ENCODE peak calls at places on chromosomes 5 and 9, in nine cellular contexts. I is hepatocyte; M is keratinocyte; Q is WERI-Rb-1; E is CD8-positive, alpha-beta T cell; G is IMR-90; Y is CD4-positive, alpha-beta T cell; R is left ventricle myocardium inferior; Z is mammary epithelial cell. S is an unnamed sample.
A peak's percentile ranks its signal among the peaks of the same experiment; 100 is the strongest.

GRCh38 chr5:67053229-67053628 is 143.4 kb downstream of the CD180 start:
- DNase-seq in I (no peak), M (no peak), Q (no peak), E (no peak), G (no peak), Y (no peak), R (no peak), Z (no peak), S (no peak)

GRCh38 chr5:390571-391491 is 52.1 kb upstream of the EXOC3 start:
- DNase-seq in I (peak; percentile 3), M (no peak), Q (no peak), E (no peak), G (no peak), Y (no peak), R (no peak), Z (no peak), S (no peak)

GRCh38 chr5:37847978-37848425 is 8.2 kb upstream of the GDNF start:
- DNase-seq in I (peak; percentile 14), M (peak; percentile 52), Q (peak; percentile 52), E (no peak), G (peak; percentile 77), Y (no peak), R (no peak), Z (peak; percentile 94), S (peak; percentile 39)

GRCh38 chr9:36728651-36729520 is 156.2 kb downstream of the MELK start:
- DNase-seq in I (peak; percentile 89), M (peak; percentile 30), Q (peak; percentile 88), E (peak; percentile 35), G (peak; percentile 78), Y (peak; percentile 49), R (peak; percentile 24), Z (peak; percentile 68), S (peak; percentile 87)

GRCh38 chr5:169219351-169219750 is 81.6 kb downstream of the SLIT3 start:
- DNase-seq in I (no peak), M (no peak), Q (no peak), E (no peak), G (no peak), Y (no peak), R (no peak), Z (no peak), S (no peak)

GRCh38 chr9:134595014-134595413 is 46.6 kb upstream of the COL5A1 start:
- DNase-seq in I (no peak), M (no peak), Q (no peak), E (no peak), G (no peak), Y (no peak), R (no peak), Z (no peak), S (no peak)

GRCh38 chr9:87535817-87536539 is 38.3 kb downstream of the DAPK1 start:
- DNase-seq in I (no peak), M (no peak), Q (no peak), E (no peak), G (no peak), Y (no peak), R (no peak), Z (no peak), S (peak; percentile 53)

GRCh38 chr5:176436641-176437040 is 11.5 kb upstream of the FAF2 start:
- DNase-seq in I (no peak), M (no peak), Q (no peak), E (no peak), G (peak; percentile 88), Y (no peak), R (no peak), Z (peak; percentile 72), S (peak; percentile 19)

GRCh38 chr5:74762599-74762998 is 4.3 kb downstream of the GFM2 start:
- DNase-seq in I (peak; percentile 20), M (peak; percentile 94), Q (no peak), E (no peak), G (peak; percentile 83), Y (no peak), R (no peak), Z (peak; percentile 97), S (peak; percentile 40)

GRCh38 chr9:74133921-74134320 is 363.2 kb upstream of the RORB start:
- DNase-seq in I (no peak), M (no peak), Q (no peak), E (no peak), G (no peak), Y (no peak), R (no peak), Z (no peak), S (no peak)

GRCh38 chr9:74138182-74138581 is 359.0 kb upstream of the RORB start:
- DNase-seq in I (no peak), M (no peak), Q (no peak), E (no peak), G (no peak), Y (no peak), R (no peak), Z (no peak), S (no peak)

GRCh38 chr9:74132986-74133385 is 364.1 kb upstream of the RORB start:
- DNase-seq in I (no peak), M (no peak), Q (no peak), E (no peak), G (no peak), Y (no peak), R (no peak), Z (no peak), S (no peak)
- TF ChIP-seq CTCF in I (no peak), M (no peak), Q (no peak), E (no peak), G (no peak), Y (no peak), R (no peak), Z (no peak), S (no peak)

DNA sequence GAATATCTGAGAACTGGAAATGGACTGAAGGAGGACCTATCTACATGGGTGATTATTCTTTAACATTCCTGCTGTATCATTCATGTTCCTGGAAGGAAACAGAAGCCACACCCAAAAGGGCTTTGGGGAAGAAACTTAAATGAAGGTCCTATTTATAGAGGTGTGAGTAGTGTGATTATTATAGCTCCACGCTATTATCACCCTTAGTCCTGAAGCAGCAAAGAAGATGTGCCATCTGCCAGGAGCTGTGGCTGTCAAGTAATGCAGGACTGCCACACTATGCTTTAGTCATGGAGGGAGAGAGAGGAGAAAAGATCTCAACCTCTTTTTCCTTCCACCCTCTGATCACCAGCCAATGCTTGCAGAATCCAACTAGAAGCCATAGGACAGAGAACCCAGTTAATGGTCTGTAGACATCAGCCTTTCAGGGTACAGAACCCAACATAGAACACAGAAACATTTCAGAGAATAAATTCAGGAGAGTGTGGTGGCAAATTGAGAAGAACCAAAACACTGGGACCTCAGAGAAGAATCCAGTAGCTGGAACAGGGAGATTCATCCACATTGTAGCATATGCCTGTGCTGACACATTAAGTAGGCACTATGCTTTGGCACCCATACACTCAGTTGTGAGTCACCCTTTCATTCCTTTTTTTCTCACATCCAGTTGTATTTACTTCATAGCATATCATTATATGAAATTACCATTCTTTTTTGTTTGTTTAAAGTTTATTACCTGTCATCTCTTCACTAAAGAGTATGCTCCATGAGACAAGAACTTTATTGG is 21.0 kb upstream of the RNF180 start:
- DNase-seq in I (no peak), M (peak; percentile 33), Q (no peak), E (no peak), G (no peak), Y (no peak), R (no peak), Z (peak; percentile 66), S (no peak)
- H3K27ac ChIP-seq in I (no peak overlapping the region), M (peak overlapping the region; percentile 53), Q (no peak overlapping the region), E (no peak overlapping the region), G (no peak overlapping the region), Y (no peak overlapping the region), R (no peak overlapping the region), Z (peak overlapping the region; percentile 14), S (no peak overlapping the region)

GRCh38 chr5:174722500-174722899 is 1.9 kb upstream of the MSX2 start:
- DNase-seq in I (no peak), M (no peak), Q (no peak), E (no peak), G (no peak), Y (no peak), R (no peak), Z (no peak), S (no peak)

GRCh38 chr5:174721522-174722432 is 2.6 kb upstream of the MSX2 start:
- DNase-seq in I (no peak), M (no peak), Q (no peak), E (no peak), G (no peak), Y (no peak), R (no peak), Z (no peak), S (no peak)

GRCh38 chr5:174719211-174719610 is 5.2 kb upstream of the MSX2 start:
- DNase-seq in I (no peak), M (no peak), Q (no peak), E (no peak), G (no peak), Y (no peak), R (no peak), Z (no peak), S (no peak)

GRCh38 chr5:174720066-174720611 is 4.2 kb upstream of the MSX2 start:
- DNase-seq in I (no peak), M (no peak), Q (no peak), E (no peak), G (no peak), Y (no peak), R (no peak), Z (no peak), S (no peak)

DNA sequence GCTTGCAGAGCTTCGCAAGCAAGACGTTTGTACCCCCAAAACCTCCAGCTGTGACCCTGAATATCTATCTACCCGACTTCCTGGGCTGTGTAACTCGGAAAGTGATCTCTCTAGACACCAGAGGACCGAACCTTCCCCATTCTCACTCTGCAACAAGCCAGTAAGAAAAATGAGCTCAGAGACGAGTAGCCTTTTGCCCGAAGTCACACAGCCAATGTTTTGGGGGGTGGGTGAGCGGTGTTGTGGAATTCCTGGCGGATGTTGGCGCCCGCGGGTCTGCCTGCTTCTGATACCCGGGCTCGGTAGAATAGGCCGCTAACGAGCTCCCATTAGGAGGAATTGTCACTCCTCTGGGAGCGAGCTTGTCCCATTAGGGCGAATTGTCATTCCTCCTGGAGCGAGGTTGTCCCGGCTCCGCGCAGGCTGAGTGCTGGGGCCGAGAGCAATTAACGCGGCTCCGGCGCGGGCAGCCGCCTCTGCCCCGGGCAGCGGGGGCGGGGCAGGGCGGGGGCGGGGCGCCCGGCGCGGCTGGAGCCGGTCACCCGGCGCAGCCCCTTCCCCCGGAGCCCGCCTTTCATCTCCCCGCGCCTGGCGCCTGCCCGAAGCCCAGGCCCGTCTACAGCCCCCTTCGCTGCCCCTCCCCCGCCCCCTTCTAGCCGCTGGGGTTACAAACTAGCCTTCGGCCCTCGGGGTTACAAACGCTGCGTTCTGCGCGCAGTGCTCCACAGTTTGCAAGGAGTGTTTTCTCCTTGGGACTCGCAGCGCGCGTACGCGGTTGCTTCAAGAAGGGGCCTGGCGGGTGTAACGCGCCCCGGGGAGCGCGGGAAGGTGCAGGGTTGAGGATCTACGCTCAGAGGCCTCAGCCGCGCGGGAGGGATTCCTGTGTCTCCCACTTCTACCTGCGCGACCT is 3.5 kb upstream of the MSX2 start:
- DNase-seq in I (peak; percentile 67), M (no peak), Q (no peak), E (no peak), G (no peak), Y (no peak), R (no peak), Z (no peak), S (no peak)
- H3K27me3 ChIP-seq in I (peaks cover 27% of the 10 kb centered on the region), M (peaks cover 45% of the 10 kb centered on the region), Q (peaks cover 90% of the 10 kb centered on the region), E (peaks cover 23% of the 10 kb centered on the region), G (peaks cover 68% of the 10 kb centered on the region), Y (peaks cover 79% of the 10 kb centered on the region), R (peaks cover 100% of the 10 kb centered on the region), Z (peaks cover 18% of the 10 kb centered on the region), S (peaks cover 10% of the 10 kb centered on the region)

DNA sequence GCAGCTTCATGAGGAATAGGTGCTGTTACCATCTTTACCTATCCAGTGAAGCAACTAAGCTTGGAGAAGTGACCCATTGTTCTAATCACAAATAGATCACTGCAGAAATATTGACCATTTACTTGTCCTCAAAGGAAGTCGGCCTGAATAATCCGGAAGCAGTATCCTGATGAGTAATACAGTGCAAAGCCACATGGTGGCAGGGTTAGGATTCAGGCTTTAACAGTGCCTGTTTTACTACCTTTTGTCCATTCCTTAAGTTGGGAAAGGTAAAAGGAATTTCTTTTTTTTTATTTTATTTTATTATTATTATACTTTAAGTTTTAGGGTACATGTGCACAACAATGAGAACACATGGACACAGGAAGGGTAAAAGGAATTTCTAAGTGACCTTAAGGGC is 336.3 kb downstream of the KDM4C start:
- DNase-seq in I (no peak), M (no peak), Q (peak; percentile 11), E (no peak), G (peak; percentile 24), Y (no peak), R (no peak), Z (peak; percentile 12), S (peak; percentile 49)
- TF ChIP-seq CTCF in I (peak; percentile 48), M (peak; percentile 33), Q (peak; percentile 24), E (no peak), G (peak; percentile 29), Y (no peak), R (peak; percentile 60), Z (peak; percentile 52), S (peak; percentile 47)